ENCODE peak calls at places on chromosomes 1 and 21, in ten cellular contexts. K is stimulated activated naive B cell treated with anti-CD40 and anti-IgM and Interleukin-4, amounts not matched to agents 10 μg/mL and 1 μg/mL and 100 μg/mL, for 72 hours; G is nephron progenitor cell; M is anterior cingulate cortex; B is GM03348; H is Daoy; U is fibroblast of lung; J is T-cell; X is head of caudate nucleus; L is epithelial cell of prostate. S is an unnamed sample.

GRCh38 chr1:187654635-187655034 is 825.9 kb downstream of the PLA2G4A start:
- DNase-seq in K (no peak), G (no peak), M (no peak), B (no peak), H (no peak), U (peak), J (no peak), X (no peak), L (peak), S (no peak)

GRCh38 chr21:38267991-38268858 is 11.4 kb downstream of the KCNJ15 start:
- DNase-seq in K (no peak), G (no peak), M (no peak), B (peak), H (no peak), U (no peak), J (no peak), X (no peak), L (peak), S (no peak)

GRCh38 chr1:208607616-208608015 is 363.4 kb upstream of the PLXNA2 start:
- DNase-seq in K (no peak), G (no peak), M (no peak), B (no peak), H (no peak), U (no peak), J (no peak), X (no peak), L (no peak), S (no peak)

GRCh38 chr1:6123083-6123482 is 57.0 kb downstream of the CHD5 start:
- DNase-seq in K (no peak), G (no peak), M (no peak), B (no peak), H (no peak), U (no peak), J (no peak), X (no peak), L (no peak), S (no peak)

GRCh38 chr1:233364695-233365539 is 37.4 kb downstream of the MAP3K21 start:
- DNase-seq in K (no peak), G (no peak), M (no peak), B (peak), H (no peak), U (peak), J (no peak), X (no peak), L (no peak), S (no peak)

GRCh38 chr1:16189921-16190499 is 22.4 kb downstream of the ARHGEF19 start:
- DNase-seq in K (no peak), G (no peak), M (peak), B (no peak), H (peak), U (no peak), J (no peak), X (peak), L (no peak), S (no peak)

GRCh38 chr1:221743416-221744208 is 1.7 kb upstream of the DUSP10 start:
- DNase-seq in K (peak), G (peak), M (no peak), B (no peak), H (no peak), U (no peak), J (no peak), X (no peak), L (no peak), S (no peak)

GRCh38 chr1:160578175-160578693 is 1.1 kb downstream of the CD84 start:
- DNase-seq in K (no peak), G (no peak), M (no peak), B (no peak), H (no peak), U (no peak), J (no peak), X (no peak), L (no peak), S (no peak)

GRCh38 chr1:40929145-40929544 is 50.4 kb upstream of the CTPS1 start:
- DNase-seq in K (no peak), G (no peak), M (no peak), B (no peak), H (no peak), U (no peak), J (no peak), X (no peak), L (no peak), S (no peak)

GRCh38 chr21:30248844-30249243 is 32.9 kb upstream of the CLDN8 start:
- DNase-seq in K (no peak), G (no peak), M (no peak), B (no peak), H (peak), U (no peak), J (no peak), X (no peak), L (no peak), S (no peak)

GRCh38 chr1:204313675-204314074 is 46.1 kb downstream of the PLEKHA6 start:
- DNase-seq in K (no peak), G (no peak), M (no peak), B (no peak), H (no peak), U (no peak), J (no peak), X (no peak), L (no peak), S (no peak)

GRCh38 chr1:218546314-218546713 is 201.2 kb downstream of the TGFB2 start:
- DNase-seq in K (no peak), G (no peak), M (no peak), B (peak), H (peak), U (no peak), J (no peak), X (no peak), L (no peak), S (no peak)

GRCh38 chr1:163912491-163912890 is 590.7 kb downstream of the NUF2 start:
- DNase-seq in K (no peak), G (no peak), M (no peak), B (peak), H (no peak), U (peak), J (no peak), X (no peak), L (no peak), S (no peak)

GRCh38 chr1:201703646-201704438 is 125.1 kb upstream of the IPO9 start:
- DNase-seq in K (peak), G (peak), M (peak), B (peak), H (peak), U (peak), J (peak), X (peak), L (no peak), S (peak)

S was measured in T-helper 9 cell.